ENCODE peak calls at places on chromosomes 6 and 20, in eight cellular contexts. Q is HFF-Myc, U is brain microvascular endothelial cell, Y is RWPE1, M is K562, F is endothelial cell, T is heart left ventricle, J is bronchial epithelial cell. Z is an unnamed sample.
A peak's percentile ranks its signal among the peaks of the same experiment; 100 is the strongest.

GRCh38 chr6:118617350-118617957 is 33.9 kb downstream of the CEP85L start:
- DNase-seq in Q (no peak), U (no peak), Y (no peak), M (no peak), F (no peak), T (no peak), J (no peak), Z (no peak)

GRCh38 chr6:122580731-122581130 is 29.5 kb upstream of the PKIB start:
- DNase-seq in Q (no peak), U (no peak), Y (peak; percentile 39), M (no peak), F (no peak), T (no peak), J (peak; percentile 78), Z (peak; percentile 2)

GRCh38 chr20:34562643-34563042 is 4.1 kb downstream of the MAP1LC3A start:
- DNase-seq in Q (no peak), U (no peak), Y (no peak), M (peak; percentile 34), F (peak; percentile 71), T (no peak), J (no peak), Z (peak; percentile 41)

GRCh38 chr6:127475135-127475822 is 16.1 kb upstream of the KIAA0408 start:
- DNase-seq in Q (no peak), U (no peak), Y (no peak), M (no peak), F (no peak), T (no peak), J (no peak), Z (no peak)

GRCh38 chr20:62143976-62144825 is 632 bp downstream of the SS18L1 start:
- DNase-seq in Q (no peak), U (no peak), Y (peak; percentile 89), M (peak; percentile 48), F (peak; percentile 53), T (peak; percentile 73), J (peak; percentile 38), Z (peak; percentile 75)

GRCh38 chr6:69044534-69044933 is 409.5 kb downstream of the ADGRB3 start:
- DNase-seq in Q (no peak), U (no peak), Y (no peak), M (no peak), F (no peak), T (no peak), J (peak; percentile 4), Z (no peak)

GRCh38 chr6:55756711-55757110 is 118.7 kb downstream of the BMP5 start:
- DNase-seq in Q (no peak), U (no peak), Y (no peak), M (no peak), F (no peak), T (no peak), J (peak; percentile 80), Z (no peak)

GRCh38 chr6:33589723-33590530 is 9.9 kb upstream of the BAK1 start:
- DNase-seq in Q (peak; percentile 65), U (peak; percentile 41), Y (peak; percentile 96), M (peak; percentile 81), F (peak; percentile 67), T (peak; percentile 86), J (peak; percentile 95), Z (peak; percentile 94)

GRCh38 chr6:40852667-40853383 is 186.2 kb downstream of the UNC5CL start:
- DNase-seq in Q (no peak), U (no peak), Y (no peak), M (peak; percentile 81), F (peak; percentile 9), T (no peak), J (peak; percentile 9), Z (peak; percentile 36)

GRCh38 chr20:7741866-7742265 is 198.4 kb downstream of the HAO1 start:
- DNase-seq in Q (no peak), U (no peak), Y (no peak), M (no peak), F (no peak), T (no peak), J (peak; percentile 62), Z (no peak)

GRCh38 chr6:116575227-116575626 is 3.9 kb downstream of the RWDD1 start:
- DNase-seq in Q (no peak), U (no peak), Y (no peak), M (no peak), F (no peak), T (no peak), J (no peak), Z (no peak)

DNA sequence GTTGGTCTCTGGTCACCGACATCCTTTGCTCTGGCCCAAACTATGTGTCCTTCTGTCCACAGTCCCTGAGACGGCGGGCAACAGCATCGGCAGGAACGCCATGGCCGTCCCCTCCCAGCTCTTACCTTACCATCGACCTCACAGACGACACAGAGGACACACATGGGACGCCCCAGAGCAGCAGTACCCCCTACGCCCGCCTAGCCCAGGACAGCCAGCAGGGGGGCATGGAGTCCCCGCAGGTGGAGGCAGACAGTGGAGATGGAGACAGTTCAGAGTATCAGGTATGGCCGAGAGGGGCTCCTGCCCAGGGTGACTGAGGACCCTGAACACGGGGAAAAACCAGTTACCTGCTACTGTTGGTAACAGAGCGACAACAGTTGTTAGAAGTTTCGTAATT is 25.0 kb downstream of the DNMT3B start:
- DNase-seq in Q (no peak), U (no peak), Y (no peak), M (no peak), F (no peak), T (no peak), J (no peak), Z (no peak)
- TF ChIP-seq CTCF in Q (no peak), U (no peak), Y (no peak), M (no peak), F (no peak), T (no peak), J (no peak), Z (no peak)

GRCh38 chr20:60136640-60137411 is 178.6 kb downstream of the CDH26 start:
- DNase-seq in Q (no peak), U (no peak), Y (no peak), M (no peak), F (no peak), T (no peak), J (no peak), Z (no peak)

GRCh38 chr20:60139663-60140446 is 181.6 kb downstream of the CDH26 start:
- DNase-seq in Q (no peak), U (peak; percentile 31), Y (no peak), M (no peak), F (no peak), T (peak; percentile 61), J (no peak), Z (no peak)

GRCh38 chr20:60135276-60135675 is 177.1 kb downstream of the CDH26 start:
- DNase-seq in Q (no peak), U (no peak), Y (no peak), M (no peak), F (no peak), T (no peak), J (no peak), Z (no peak)

GRCh38 chr20:60138263-60139127 is 180.3 kb downstream of the CDH26 start:
- DNase-seq in Q (no peak), U (peak; percentile 50), Y (peak; percentile 55), M (peak; percentile 18), F (no peak), T (peak; percentile 60), J (peak; percentile 27), Z (peak; percentile 75)

GRCh38 chr20:60137657-60138245 is 179.5 kb downstream of the CDH26 start:
- DNase-seq in Q (no peak), U (peak; percentile 53), Y (peak; percentile 51), M (peak; percentile 32), F (peak; percentile 51), T (no peak), J (peak; percentile 50), Z (peak; percentile 58)
- TF ChIP-seq CTCF in Q (peak; percentile 50), U (peak; percentile 53), Y (peak; percentile 51), M (peak; percentile 30), F (peak; percentile 82), T (peak; percentile 45), J (peak; percentile 55), Z (peak; percentile 50)

GRCh38 chr20:2840138-2840966 is at the start of the genes PCED1A and VPS16:
- DNase-seq in Q (peak; percentile 61), U (peak; percentile 83), Y (peak; percentile 94), M (peak; percentile 91), F (peak; percentile 88), T (peak; percentile 91), J (peak; percentile 50), Z (peak; percentile 85)
- TF ChIP-seq CTCF in Q (no peak), U (no peak), Y (no peak), M (no peak), F (no peak), T (no peak), J (no peak), Z (no peak)

GRCh38 chr6:32195902-32196681 is 3.6 kb upstream of the GPSM3 start:
- DNase-seq in Q (no peak), U (peak; percentile 91), Y (peak; percentile 44), M (peak; percentile 80), F (peak; percentile 90), T (peak; percentile 97), J (peak; percentile 42), Z (peak; percentile 99)
- TF ChIP-seq CTCF in Q (no peak), U (no peak), Y (no peak), M (no peak), F (peak; percentile 44), T (no peak), J (no peak), Z (no peak)

DNA sequence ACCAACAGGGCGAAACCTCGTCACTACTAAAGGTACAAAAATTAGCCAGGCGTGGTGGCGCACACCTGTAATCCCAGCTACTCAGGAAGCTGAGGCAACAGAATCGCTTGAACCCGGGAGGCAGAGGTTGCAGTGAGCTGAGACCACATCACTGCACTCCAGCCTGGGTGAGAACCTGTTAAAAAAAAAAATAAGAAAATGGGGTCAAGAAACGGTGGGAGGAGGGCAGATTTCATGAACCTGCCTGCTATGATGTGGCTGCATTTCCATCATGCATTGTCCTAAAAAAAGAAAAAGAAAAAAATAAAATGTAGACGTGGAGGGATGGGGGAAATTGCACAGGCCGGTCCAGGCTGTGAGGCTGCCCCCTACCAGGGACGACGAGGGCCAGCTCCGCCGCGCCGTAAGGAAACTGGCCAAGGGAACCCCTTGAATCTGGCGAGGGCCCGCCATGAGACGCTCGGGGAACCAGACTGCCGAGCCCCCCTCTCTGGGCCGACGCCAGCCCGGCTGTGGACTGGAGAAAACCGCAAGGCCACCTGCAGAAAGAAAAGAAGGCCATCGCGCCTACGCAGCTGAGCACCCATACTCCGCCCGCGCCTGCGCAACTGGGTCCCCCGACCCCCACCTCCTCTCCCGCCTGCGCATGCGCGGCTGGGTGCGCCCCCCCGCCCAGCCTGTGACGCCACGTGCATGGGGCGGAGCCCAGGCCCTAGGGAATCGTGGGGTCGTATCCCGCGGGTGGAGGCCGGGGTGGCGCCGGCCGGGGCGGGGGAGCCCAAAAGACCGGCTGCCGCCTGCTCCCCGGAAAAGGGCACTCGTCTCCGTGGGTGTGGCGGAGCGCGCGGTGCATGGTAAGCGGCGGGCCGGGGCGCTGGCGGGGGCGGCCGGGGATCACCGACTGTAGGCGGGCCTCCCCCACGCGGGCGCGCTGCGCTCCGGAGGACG is at the start of gene ENTPD6:
- DNase-seq in Q (peak; percentile 46), U (peak; percentile 76), Y (peak; percentile 99), M (peak; percentile 98), F (peak; percentile 90), T (peak; percentile 94), J (peak; percentile 53), Z (peak; percentile 80)
- TF ChIP-seq CTCF in Q (peak; percentile 11), U (peak; percentile 45), Y (no peak), M (peak; percentile 19), F (no peak), T (no peak), J (peak; percentile 23), Z (no peak)

DNA sequence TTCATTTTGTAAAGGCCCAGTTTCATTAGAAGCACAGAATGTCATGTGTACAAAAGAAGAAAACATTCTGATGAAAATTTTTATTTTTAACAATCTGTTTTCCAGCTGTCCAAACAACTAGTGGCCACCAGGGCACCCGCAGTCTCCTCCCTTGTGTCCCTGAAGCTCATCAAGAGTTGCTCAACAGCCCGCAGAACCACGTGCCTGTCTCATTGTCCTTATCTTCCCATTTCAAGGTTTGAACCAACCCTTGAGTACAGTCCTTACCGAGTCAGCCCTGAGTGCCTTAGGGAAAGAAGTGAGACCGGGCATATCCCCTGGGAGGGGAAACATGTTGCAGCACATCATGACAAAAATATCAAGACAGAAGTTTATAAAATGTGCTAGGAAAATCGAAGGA is 15.9 kb upstream of the ZNF133 start:
- DNase-seq in Q (peak; percentile 15), U (peak; percentile 29), Y (no peak), M (peak; percentile 34), F (no peak), T (peak; percentile 49), J (peak; percentile 16), Z (no peak)
- TF ChIP-seq CTCF in Q (peak; percentile 27), U (peak; percentile 43), Y (no peak), M (peak; percentile 36), F (no peak), T (no peak), J (peak; percentile 9), Z (no peak)